ENCODE peak calls at places on chromosomes 12 and 14, in four cellular contexts. M, E, U and L are unnamed samples.

GRCh38 chr14:91728616-91729183 is 3.2 kb downstream of the CATSPERB start:
- DNase-seq in M (no peak), E (no peak), U (no peak), L (no peak)

GRCh38 chr12:124681779-124682391 is 114.5 kb upstream of the NCOR2 start:
- DNase-seq in M (peak; percentile 88), E (no peak), U (no peak), L (peak; percentile 75)

GRCh38 chr12:57632369-57632897 is 568 bp downstream of the B4GALNT1 start:
- DNase-seq in M (peak; percentile 32), E (peak; percentile 37), U (peak; percentile 71), L (peak; percentile 25)

GRCh38 chr12:96350982-96351381 is 49.3 kb downstream of the CDK17 start:
- DNase-seq in M (peak; percentile 40), E (no peak), U (no peak), L (no peak)

GRCh38 chr12:13817131-13817530 is 164.3 kb downstream of the GRIN2B start:
- DNase-seq in M (no peak), E (no peak), U (no peak), L (no peak)

GRCh38 chr14:50520947-50521815 is 11.2 kb downstream of the MAP4K5 start:
- DNase-seq in M (peak; percentile 65), E (no peak), U (no peak), L (peak; percentile 93)

GRCh38 chr14:88765130-88765529 is 27.6 kb downstream of the EML5 start:
- DNase-seq in M (no peak), E (no peak), U (no peak), L (no peak)

GRCh38 chr12:52686063-52686462 is 5.9 kb upstream of the KRT1 start:
- DNase-seq in M (no peak), E (no peak), U (no peak), L (no peak)

GRCh38 chr12:34394211-34395055 is 372.1 kb downstream of the ALG10 start:
- DNase-seq in M (no peak), E (no peak), U (no peak), L (no peak)

GRCh38 chr14:68945190-68945584 is 33.9 kb downstream of the ACTN1 start:
- DNase-seq in M (no peak), E (no peak), U (no peak), L (no peak)
- H3K27ac ChIP-seq in M (no peak overlapping the region), E (no peak overlapping the region), U (no peak overlapping the region), L (no peak overlapping the region)

GRCh38 chr12:54217774-54218221 is 29.0 kb upstream of the SMUG1 start:
- DNase-seq in M (no peak), E (no peak), U (no peak), L (no peak)
- H3K4me3 ChIP-seq in M (peak overlapping the region; percentile 40), E (peak overlapping the region; percentile 77), U (no peak overlapping the region), L (no peak overlapping the region)

GRCh38 chr12:5433081-5433839 is 1.4 kb downstream of the NTF3 start:
- DNase-seq in M (peak; percentile 32), E (peak; percentile 21), U (no peak), L (no peak)

GRCh38 chr12:5430639-5431603 is 987 bp upstream of the NTF3 start:
- DNase-seq in M (peak; percentile 25), E (no peak), U (no peak), L (no peak)

GRCh38 chr12:5433840-5434646 is 2.1 kb downstream of the NTF3 start:
- DNase-seq in M (peak; percentile 42), E (peak; percentile 12), U (no peak), L (no peak)

GRCh38 chr12:5429741-5430557 is 2.0 kb upstream of the NTF3 start:
- DNase-seq in M (peak; percentile 16), E (peak; percentile 51), U (no peak), L (no peak)

DNA sequence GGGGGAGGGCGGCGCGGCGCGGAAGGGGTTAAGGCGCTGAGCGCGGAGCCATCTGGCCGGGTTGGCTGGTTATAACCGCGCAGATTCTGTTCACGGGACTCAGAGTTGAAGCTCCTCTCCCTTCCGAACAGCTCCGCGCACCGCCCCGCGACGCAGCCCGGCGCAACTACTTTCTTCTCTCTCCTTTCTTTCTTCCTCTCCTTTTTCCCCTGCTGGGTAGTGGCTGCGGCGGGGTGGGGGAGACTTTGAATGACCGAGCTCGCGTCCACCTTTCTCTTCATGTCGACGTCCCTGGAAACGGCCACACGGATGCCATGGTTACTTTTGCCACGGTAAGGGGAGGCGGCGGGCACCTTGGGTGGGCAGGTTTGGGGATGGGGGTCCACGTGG is at the start of gene NTF3:
- DNase-seq in M (peak; percentile 60), E (no peak), U (no peak), L (no peak)
- H3K9ac ChIP-seq in M (peak within 1 kb of the TSS; percentile 63), E (peak within 1 kb of the TSS; percentile 92), U (no peak within 1 kb of the TSS), L (no peak within 1 kb of the TSS)

GRCh38 chr12:94615284-94616216 is 34.8 kb downstream of the TMCC3 start:
- DNase-seq in M (no peak), E (no peak), U (peak; percentile 49), L (peak; percentile 90)
- H3K27ac ChIP-seq in M (peak overlapping the region; percentile 78), E (peak overlapping the region; percentile 88), U (no peak overlapping the region), L (peak overlapping the region; percentile 99)

GRCh38 chr12:12722351-12723146 is 5.4 kb downstream of the CDKN1B start:
- DNase-seq in M (peak; percentile 56), E (no peak), U (no peak), L (peak; percentile 36)
- H3K4me3 ChIP-seq in M (no peak overlapping the region), E (no peak overlapping the region), U (peak overlapping the region; percentile 57), L (peak overlapping the region; percentile 94)

GRCh38 chr12:127245009-127245408 is 1022.0 kb upstream of the TMEM132C start:
- DNase-seq in M (no peak), E (no peak), U (no peak), L (peak; percentile 73)
- H3K9ac ChIP-seq in M (peak overlapping the region; percentile 77), E (no peak overlapping the region), U (no peak overlapping the region), L (no peak overlapping the region)

GRCh38 chr12:110995016-110995415 is 74.6 kb upstream of the MYL2 start:
- DNase-seq in M (no peak), E (no peak), U (no peak), L (no peak)
- H3K27ac ChIP-seq in M (no peak overlapping the region), E (no peak overlapping the region), U (no peak overlapping the region), L (no peak overlapping the region)